ENCODE peak calls at places on chromosome 12, in nine cellular contexts. One of them, this sample, is unnamed.

GRCh38 chr12:123270380-123271181 is 1.1 kb downstream of the CDK2AP1 start:
- DNase-seq in NCI-H1092: no peak
- DNase-seq in AG10803: peak; percentile 58
- DNase-seq in B cell: no peak
- DNase-seq in GM03348: peak; percentile 76
- DNase-seq in HuH-7.5: no peak
- DNase-seq in activated naive CD4-positive, alpha-beta T cell: no peak
- DNase-seq in esophagus squamous epithelium: no peak
- DNase-seq in adipocyte: peak; percentile 53
- DNase-seq in this sample: no peak

GRCh38 chr12:101697930-101698781 is 716 bp downstream of the CHPT1 start:
- DNase-seq in AG10803: peak; percentile 40
- DNase-seq in B cell: peak; percentile 43
- DNase-seq in adipocyte: peak; percentile 67
- DNase-seq in activated naive CD4-positive, alpha-beta T cell: no peak
- DNase-seq in GM03348: peak; percentile 79
- DNase-seq in HuH-7.5: peak; percentile 50
- DNase-seq in esophagus squamous epithelium: no peak
- DNase-seq in NCI-H1092: no peak
- DNase-seq in this sample: no peak

GRCh38 chr12:1234073-1234472 is 243.1 kb downstream of the ERC1 start:
- DNase-seq in adipocyte: peak; percentile 61
- DNase-seq in B cell: no peak
- DNase-seq in GM03348: no peak
- DNase-seq in NCI-H1092: no peak
- DNase-seq in AG10803: peak; percentile 20
- DNase-seq in esophagus squamous epithelium: no peak
- DNase-seq in HuH-7.5: no peak
- DNase-seq in activated naive CD4-positive, alpha-beta T cell: no peak
- DNase-seq in this sample: no peak

GRCh38 chr12:3630621-3631271 is 122.2 kb downstream of the CRACR2A start:
- DNase-seq in HuH-7.5: no peak
- DNase-seq in activated naive CD4-positive, alpha-beta T cell: no peak
- DNase-seq in AG10803: no peak
- DNase-seq in B cell: no peak
- DNase-seq in esophagus squamous epithelium: no peak
- DNase-seq in GM03348: no peak
- DNase-seq in adipocyte: no peak
- DNase-seq in NCI-H1092: no peak
- DNase-seq in this sample: no peak

GRCh38 chr12:128940090-128940888 is 87.0 kb downstream of the GLT1D1 start:
- DNase-seq in esophagus squamous epithelium: no peak
- DNase-seq in NCI-H1092: no peak
- DNase-seq in adipocyte: no peak
- DNase-seq in activated naive CD4-positive, alpha-beta T cell: no peak
- DNase-seq in GM03348: no peak
- DNase-seq in B cell: no peak
- DNase-seq in AG10803: no peak
- DNase-seq in HuH-7.5: no peak
- DNase-seq in this sample: no peak

GRCh38 chr12:109807954-109808353 is 25.2 kb downstream of the TRPV4 start:
- DNase-seq in esophagus squamous epithelium: no peak
- DNase-seq in AG10803: no peak
- DNase-seq in NCI-H1092: no peak
- DNase-seq in GM03348: no peak
- DNase-seq in adipocyte: no peak
- DNase-seq in B cell: no peak
- DNase-seq in activated naive CD4-positive, alpha-beta T cell: no peak
- DNase-seq in HuH-7.5: no peak
- DNase-seq in this sample: no peak

GRCh38 chr12:98803468-98804209 is 158.5 kb downstream of the APAF1 start:
- DNase-seq in GM03348: peak; percentile 22
- DNase-seq in B cell: no peak
- DNase-seq in esophagus squamous epithelium: no peak
- DNase-seq in activated naive CD4-positive, alpha-beta T cell: no peak
- DNase-seq in NCI-H1092: no peak
- DNase-seq in AG10803: peak; percentile 9
- DNase-seq in adipocyte: no peak
- DNase-seq in HuH-7.5: no peak
- DNase-seq in this sample: no peak

GRCh38 chr12:43396671-43397070 is 155.3 kb downstream of the ADAMTS20 start:
- DNase-seq in NCI-H1092: no peak
- DNase-seq in esophagus squamous epithelium: no peak
- DNase-seq in GM03348: no peak
- DNase-seq in activated naive CD4-positive, alpha-beta T cell: no peak
- DNase-seq in adipocyte: no peak
- DNase-seq in B cell: no peak
- DNase-seq in AG10803: no peak
- DNase-seq in HuH-7.5: no peak
- DNase-seq in this sample: no peak

GRCh38 chr12:121765573-121765972 is 27.9 kb downstream of the RHOF start:
- DNase-seq in activated naive CD4-positive, alpha-beta T cell: no peak
- DNase-seq in adipocyte: peak; percentile 83
- DNase-seq in GM03348: peak; percentile 86
- DNase-seq in AG10803: peak; percentile 79
- DNase-seq in HuH-7.5: no peak
- DNase-seq in esophagus squamous epithelium: no peak
- DNase-seq in NCI-H1092: no peak
- DNase-seq in B cell: no peak
- DNase-seq in this sample: peak; percentile 36

GRCh38 chr12:104736307-104736706 is 221.8 kb downstream of the SLC41A2 start:
- DNase-seq in esophagus squamous epithelium: no peak
- DNase-seq in activated naive CD4-positive, alpha-beta T cell: no peak
- DNase-seq in NCI-H1092: no peak
- DNase-seq in HuH-7.5: no peak
- DNase-seq in adipocyte: peak; percentile 97
- DNase-seq in B cell: no peak
- DNase-seq in GM03348: peak; percentile 91
- DNase-seq in AG10803: peak; percentile 93
- DNase-seq in this sample: no peak